ENCODE peak calls at places on chromosomes 3 and 15, in seven cellular contexts. One of them, this sample, is unnamed.

GRCh38 chr3:177724020-177724638 is 526.8 kb upstream of the TBL1XR1 start:
- DNase-seq in lower lobe of right lung: peak
- DNase-seq in cardiac muscle cell: peak
- DNase-seq in testis: peak
- DNase-seq in upper lobe of right lung: peak
- DNase-seq in psoas muscle: peak
- DNase-seq in fibroblast of mammary gland: no peak
- DNase-seq in this sample: no peak

GRCh38 chr3:78091478-78092119 is 1051.7 kb downstream of the ROBO2 start:
- DNase-seq in cardiac muscle cell: peak
- DNase-seq in upper lobe of right lung: no peak
- DNase-seq in lower lobe of right lung: no peak
- DNase-seq in fibroblast of mammary gland: no peak
- DNase-seq in testis: no peak
- DNase-seq in psoas muscle: no peak
- DNase-seq in this sample: no peak

GRCh38 chr3:32758375-32758753 is 59.4 kb upstream of the TRIM71 start:
- DNase-seq in cardiac muscle cell: no peak
- DNase-seq in psoas muscle: no peak
- DNase-seq in testis: no peak
- DNase-seq in upper lobe of right lung: no peak
- DNase-seq in lower lobe of right lung: no peak
- DNase-seq in fibroblast of mammary gland: peak
- DNase-seq in this sample: no peak

GRCh38 chr3:101722394-101723173 is 1.8 kb upstream of the CEP97 start:
- DNase-seq in cardiac muscle cell: no peak
- DNase-seq in fibroblast of mammary gland: no peak
- DNase-seq in lower lobe of right lung: no peak
- DNase-seq in upper lobe of right lung: no peak
- DNase-seq in psoas muscle: no peak
- DNase-seq in testis: no peak
- DNase-seq in this sample: no peak

GRCh38 chr3:192921793-192922192 is 4.1 kb upstream of the MB21D2 start:
- DNase-seq in fibroblast of mammary gland: no peak
- DNase-seq in cardiac muscle cell: no peak
- DNase-seq in lower lobe of right lung: no peak
- DNase-seq in testis: no peak
- DNase-seq in psoas muscle: no peak
- DNase-seq in upper lobe of right lung: no peak
- DNase-seq in this sample: no peak

GRCh38 chr15:39248204-39248603 is 332.7 kb upstream of the THBS1 start:
- DNase-seq in lower lobe of right lung: peak
- DNase-seq in upper lobe of right lung: peak
- DNase-seq in psoas muscle: no peak
- DNase-seq in testis: no peak
- DNase-seq in cardiac muscle cell: no peak
- DNase-seq in fibroblast of mammary gland: peak
- DNase-seq in this sample: no peak

GRCh38 chr3:10182950-10183349 is 18.2 kb downstream of the IRAK2 start:
- DNase-seq in upper lobe of right lung: no peak
- DNase-seq in cardiac muscle cell: no peak
- DNase-seq in fibroblast of mammary gland: no peak
- DNase-seq in testis: no peak
- DNase-seq in psoas muscle: no peak
- DNase-seq in lower lobe of right lung: no peak
- DNase-seq in this sample: no peak

GRCh38 chr3:121698513-121698912 is 37.8 kb upstream of the HCLS1 start:
- DNase-seq in testis: no peak
- DNase-seq in lower lobe of right lung: no peak
- DNase-seq in psoas muscle: no peak
- DNase-seq in upper lobe of right lung: no peak
- DNase-seq in fibroblast of mammary gland: no peak
- DNase-seq in cardiac muscle cell: no peak
- DNase-seq in this sample: no peak

GRCh38 chr3:156014456-156014855 is 105.9 kb upstream of the KCNAB1 start:
- DNase-seq in fibroblast of mammary gland: no peak
- DNase-seq in lower lobe of right lung: no peak
- DNase-seq in cardiac muscle cell: no peak
- DNase-seq in testis: no peak
- DNase-seq in upper lobe of right lung: no peak
- DNase-seq in psoas muscle: no peak
- DNase-seq in this sample: no peak

GRCh38 chr3:127490271-127491023 is 100.1 kb downstream of the TPRA1 start:
- DNase-seq in upper lobe of right lung: no peak
- DNase-seq in testis: no peak
- DNase-seq in psoas muscle: no peak
- DNase-seq in lower lobe of right lung: no peak
- DNase-seq in fibroblast of mammary gland: no peak
- DNase-seq in cardiac muscle cell: no peak
- DNase-seq in this sample: no peak

GRCh38 chr3:5731100-5731499 is 543.6 kb downstream of the EDEM1 start:
- DNase-seq in psoas muscle: no peak
- DNase-seq in cardiac muscle cell: no peak
- DNase-seq in lower lobe of right lung: no peak
- DNase-seq in upper lobe of right lung: no peak
- DNase-seq in fibroblast of mammary gland: no peak
- DNase-seq in testis: peak
- DNase-seq in this sample: no peak
- TF ChIP-seq CTCF in psoas muscle: no peak
- TF ChIP-seq CTCF in cardiac muscle cell: no peak
- TF ChIP-seq CTCF in lower lobe of right lung: peak
- TF ChIP-seq CTCF in upper lobe of right lung: peak
- TF ChIP-seq CTCF in fibroblast of mammary gland: no peak
- TF ChIP-seq CTCF in testis: peak
- TF ChIP-seq CTCF in this sample: peak

DNA sequence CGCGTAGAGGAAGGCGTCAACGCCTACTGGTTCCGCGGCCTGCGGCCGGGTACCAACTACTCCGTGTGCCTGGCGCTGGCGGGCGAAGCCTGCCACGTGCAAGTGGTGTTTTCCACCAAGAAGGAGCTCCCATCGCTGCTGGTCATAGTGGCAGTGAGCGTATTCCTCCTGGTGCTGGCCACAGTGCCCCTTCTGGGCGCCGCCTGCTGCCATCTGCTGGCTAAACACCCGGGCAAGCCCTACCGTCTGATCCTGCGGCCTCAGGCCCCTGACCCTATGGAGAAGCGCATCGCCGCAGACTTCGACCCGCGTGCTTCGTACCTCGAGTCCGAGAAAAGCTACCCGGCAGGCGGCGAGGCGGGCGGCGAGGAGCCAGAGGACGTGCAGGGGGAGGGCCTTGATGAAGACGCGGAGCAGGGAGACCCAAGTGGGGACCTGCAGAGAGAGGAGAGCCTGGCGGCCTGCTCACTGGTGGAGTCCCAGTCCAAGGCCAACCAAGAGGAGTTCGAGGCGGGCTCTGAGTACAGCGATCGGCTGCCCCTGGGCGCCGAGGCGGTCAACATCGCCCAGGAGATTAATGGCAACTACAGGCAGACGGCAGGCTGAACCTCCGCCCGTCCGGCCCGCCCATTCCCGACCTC is 4.1 kb downstream of the ISLR2 start:
- DNase-seq in psoas muscle: peak
- DNase-seq in testis: peak
- DNase-seq in upper lobe of right lung: no peak
- DNase-seq in fibroblast of mammary gland: no peak
- DNase-seq in lower lobe of right lung: no peak
- DNase-seq in cardiac muscle cell: peak
- DNase-seq in this sample: no peak
- TF ChIP-seq CTCF in psoas muscle: peak
- TF ChIP-seq CTCF in testis: peak
- TF ChIP-seq CTCF in upper lobe of right lung: peak
- TF ChIP-seq CTCF in fibroblast of mammary gland: peak
- TF ChIP-seq CTCF in lower lobe of right lung: peak
- TF ChIP-seq CTCF in cardiac muscle cell: peak
- TF ChIP-seq CTCF in this sample: no peak

GRCh38 chr3:19688767-19689166 is 245.2 kb downstream of the EFHB start:
- DNase-seq in fibroblast of mammary gland: no peak
- DNase-seq in psoas muscle: no peak
- DNase-seq in testis: no peak
- DNase-seq in upper lobe of right lung: no peak
- DNase-seq in cardiac muscle cell: no peak
- DNase-seq in lower lobe of right lung: no peak
- DNase-seq in this sample: no peak
- TF ChIP-seq CTCF in fibroblast of mammary gland: no peak
- TF ChIP-seq CTCF in psoas muscle: no peak
- TF ChIP-seq CTCF in testis: no peak
- TF ChIP-seq CTCF in upper lobe of right lung: no peak
- TF ChIP-seq CTCF in cardiac muscle cell: no peak
- TF ChIP-seq CTCF in lower lobe of right lung: no peak
- TF ChIP-seq CTCF in this sample: no peak

DNA sequence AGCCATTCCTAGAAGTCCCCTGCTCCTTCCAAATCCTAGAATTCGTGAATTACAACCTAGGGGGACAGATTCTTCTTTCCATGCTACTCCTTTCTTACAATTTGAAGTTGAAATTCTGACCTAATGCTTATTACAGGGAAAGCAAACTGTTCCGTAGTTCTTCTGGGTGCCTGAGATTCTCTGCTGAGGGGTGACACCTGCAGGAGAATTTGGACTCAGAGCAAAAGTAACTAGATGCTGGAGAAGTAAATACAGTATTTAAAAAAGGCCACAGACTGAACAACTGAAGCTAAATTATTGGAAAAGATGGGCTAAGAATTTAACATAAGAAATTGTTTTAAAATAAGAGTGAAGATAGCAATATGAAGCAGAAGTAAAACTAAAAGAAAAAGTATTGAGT is 37.9 kb downstream of the ACAD9 start:
- DNase-seq in lower lobe of right lung: no peak
- DNase-seq in psoas muscle: no peak
- DNase-seq in upper lobe of right lung: no peak
- DNase-seq in cardiac muscle cell: no peak
- DNase-seq in fibroblast of mammary gland: no peak
- DNase-seq in testis: peak
- DNase-seq in this sample: no peak
- TF ChIP-seq CTCF in lower lobe of right lung: peak
- TF ChIP-seq CTCF in psoas muscle: no peak
- TF ChIP-seq CTCF in upper lobe of right lung: no peak
- TF ChIP-seq CTCF in cardiac muscle cell: no peak
- TF ChIP-seq CTCF in fibroblast of mammary gland: no peak
- TF ChIP-seq CTCF in testis: no peak
- TF ChIP-seq CTCF in this sample: no peak

GRCh38 chr3:69296995-69297394 is 88.9 kb downstream of the FRMD4B start:
- DNase-seq in lower lobe of right lung: no peak
- DNase-seq in fibroblast of mammary gland: no peak
- DNase-seq in cardiac muscle cell: no peak
- DNase-seq in testis: no peak
- DNase-seq in upper lobe of right lung: no peak
- DNase-seq in psoas muscle: no peak
- DNase-seq in this sample: no peak

GRCh38 chr3:69300296-69300695 is 85.6 kb downstream of the FRMD4B start:
- DNase-seq in lower lobe of right lung: no peak
- DNase-seq in fibroblast of mammary gland: no peak
- DNase-seq in upper lobe of right lung: no peak
- DNase-seq in cardiac muscle cell: peak
- DNase-seq in psoas muscle: no peak
- DNase-seq in testis: no peak
- DNase-seq in this sample: no peak

GRCh38 chr3:69304396-69304795 is 81.5 kb downstream of the FRMD4B start:
- DNase-seq in lower lobe of right lung: no peak
- DNase-seq in psoas muscle: no peak
- DNase-seq in testis: no peak
- DNase-seq in upper lobe of right lung: no peak
- DNase-seq in cardiac muscle cell: no peak
- DNase-seq in fibroblast of mammary gland: no peak
- DNase-seq in this sample: no peak

GRCh38 chr3:69297525-69297924 is 88.4 kb downstream of the FRMD4B start:
- DNase-seq in fibroblast of mammary gland: no peak
- DNase-seq in cardiac muscle cell: no peak
- DNase-seq in upper lobe of right lung: no peak
- DNase-seq in testis: no peak
- DNase-seq in lower lobe of right lung: no peak
- DNase-seq in psoas muscle: no peak
- DNase-seq in this sample: no peak

DNA sequence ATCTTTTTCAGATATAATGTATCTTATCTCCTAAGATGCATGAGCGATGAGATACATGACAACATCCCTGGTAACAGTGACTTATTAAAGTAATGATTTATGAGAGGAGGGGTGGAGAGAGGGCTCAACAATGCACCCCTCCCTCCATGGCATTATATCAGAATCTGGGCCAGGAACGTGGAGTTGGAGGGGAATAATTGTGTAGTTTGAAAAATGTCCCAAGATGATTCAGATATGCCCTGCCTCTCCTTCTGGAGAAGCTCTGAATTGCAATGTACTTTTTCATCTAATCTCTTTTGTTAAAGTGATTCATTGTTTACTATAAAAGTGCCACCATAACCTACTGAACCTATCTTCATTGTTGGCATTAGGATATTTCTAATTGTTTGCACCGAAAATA is 86.5 kb downstream of the FRMD4B start:
- DNase-seq in testis: no peak
- DNase-seq in cardiac muscle cell: no peak
- DNase-seq in lower lobe of right lung: no peak
- DNase-seq in psoas muscle: no peak
- DNase-seq in upper lobe of right lung: no peak
- DNase-seq in fibroblast of mammary gland: no peak
- DNase-seq in this sample: no peak
- TF ChIP-seq CTCF in testis: no peak
- TF ChIP-seq CTCF in cardiac muscle cell: peak
- TF ChIP-seq CTCF in lower lobe of right lung: no peak
- TF ChIP-seq CTCF in psoas muscle: no peak
- TF ChIP-seq CTCF in upper lobe of right lung: no peak
- TF ChIP-seq CTCF in fibroblast of mammary gland: peak
- TF ChIP-seq CTCF in this sample: no peak

GRCh38 chr3:21551019-21551418 is 200.0 kb downstream of the ZNF385D start:
- DNase-seq in psoas muscle: no peak
- DNase-seq in testis: no peak
- DNase-seq in lower lobe of right lung: no peak
- DNase-seq in upper lobe of right lung: no peak
- DNase-seq in fibroblast of mammary gland: peak
- DNase-seq in cardiac muscle cell: peak
- DNase-seq in this sample: no peak
- TF ChIP-seq CTCF in psoas muscle: no peak
- TF ChIP-seq CTCF in testis: no peak
- TF ChIP-seq CTCF in lower lobe of right lung: no peak
- TF ChIP-seq CTCF in upper lobe of right lung: no peak
- TF ChIP-seq CTCF in fibroblast of mammary gland: no peak
- TF ChIP-seq CTCF in cardiac muscle cell: peak
- TF ChIP-seq CTCF in this sample: no peak

GRCh38 chr3:140731440-140732119 is 53.7 kb downstream of the TRIM42 start:
- DNase-seq in cardiac muscle cell: no peak
- DNase-seq in fibroblast of mammary gland: no peak
- DNase-seq in upper lobe of right lung: no peak
- DNase-seq in testis: no peak
- DNase-seq in lower lobe of right lung: no peak
- DNase-seq in psoas muscle: no peak
- DNase-seq in this sample: no peak

GRCh38 chr3:140742116-140742515 is 64.3 kb downstream of the TRIM42 start:
- DNase-seq in upper lobe of right lung: no peak
- DNase-seq in testis: no peak
- DNase-seq in cardiac muscle cell: no peak
- DNase-seq in fibroblast of mammary gland: no peak
- DNase-seq in psoas muscle: no peak
- DNase-seq in lower lobe of right lung: no peak
- DNase-seq in this sample: no peak

GRCh38 chr3:140733623-140734022 is 55.8 kb downstream of the TRIM42 start:
- DNase-seq in testis: no peak
- DNase-seq in upper lobe of right lung: no peak
- DNase-seq in psoas muscle: no peak
- DNase-seq in cardiac muscle cell: no peak
- DNase-seq in fibroblast of mammary gland: no peak
- DNase-seq in lower lobe of right lung: no peak
- DNase-seq in this sample: no peak

GRCh38 chr3:140736863-140737460 is 59.1 kb downstream of the TRIM42 start:
- DNase-seq in fibroblast of mammary gland: peak
- DNase-seq in testis: peak
- DNase-seq in psoas muscle: peak
- DNase-seq in upper lobe of right lung: no peak
- DNase-seq in cardiac muscle cell: peak
- DNase-seq in lower lobe of right lung: no peak
- DNase-seq in this sample: no peak
- TF ChIP-seq CTCF in fibroblast of mammary gland: peak
- TF ChIP-seq CTCF in testis: peak
- TF ChIP-seq CTCF in psoas muscle: peak
- TF ChIP-seq CTCF in upper lobe of right lung: peak
- TF ChIP-seq CTCF in cardiac muscle cell: peak
- TF ChIP-seq CTCF in lower lobe of right lung: peak
- TF ChIP-seq CTCF in this sample: peak

This sample was measured in CD14-positive monocyte.